ENCODE peak calls at places on chromosomes 13 and 19, in seven cellular contexts. One of them, this sample, is unnamed.

GRCh38 chr13:80251403-80251802 is 89.5 kb downstream of the SPRY2 start:
- DNase-seq in epithelial cell of esophagus: peak; percentile 38
- DNase-seq in NAMALWA: peak; percentile 21
- DNase-seq in stimulated activated CD8-positive, alpha-beta memory T cell treated with anti-CD3 and anti-CD28 coated beads, Interleukin-15, amount 100 ng/mL, for 24 hours: no peak
- DNase-seq in NCI-H82: peak; percentile 18
- DNase-seq in glutamatergic neuron: no peak
- DNase-seq in caudate nucleus: no peak
- DNase-seq in this sample: peak; percentile 59

GRCh38 chr19:35045667-35046300 is 4.3 kb downstream of the HPN start:
- DNase-seq in epithelial cell of esophagus: peak; percentile 39
- DNase-seq in NAMALWA: peak; percentile 85
- DNase-seq in stimulated activated CD8-positive, alpha-beta memory T cell treated with anti-CD3 and anti-CD28 coated beads, Interleukin-15, amount 100 ng/mL, for 24 hours: no peak
- DNase-seq in NCI-H82: peak; percentile 36
- DNase-seq in glutamatergic neuron: no peak
- DNase-seq in caudate nucleus: no peak
- DNase-seq in this sample: no peak

GRCh38 chr19:20661150-20661819 is at the start of gene ZNF626:
- DNase-seq in epithelial cell of esophagus: peak; percentile 98
- DNase-seq in NAMALWA: peak; percentile 99
- DNase-seq in stimulated activated CD8-positive, alpha-beta memory T cell treated with anti-CD3 and anti-CD28 coated beads, Interleukin-15, amount 100 ng/mL, for 24 hours: peak; percentile 57
- DNase-seq in NCI-H82: peak; percentile 99
- DNase-seq in glutamatergic neuron: peak; percentile 96
- DNase-seq in caudate nucleus: peak; percentile 96
- DNase-seq in this sample: peak; percentile 99

GRCh38 chr13:24043590-24044350 is 116.8 kb upstream of the SPATA13 start:
- DNase-seq in epithelial cell of esophagus: no peak
- DNase-seq in NAMALWA: no peak
- DNase-seq in stimulated activated CD8-positive, alpha-beta memory T cell treated with anti-CD3 and anti-CD28 coated beads, Interleukin-15, amount 100 ng/mL, for 24 hours: no peak
- DNase-seq in NCI-H82: no peak
- DNase-seq in glutamatergic neuron: no peak
- DNase-seq in caudate nucleus: no peak
- DNase-seq in this sample: no peak

GRCh38 chr13:21948781-21949474 is 278.1 kb downstream of the FGF9 start:
- DNase-seq in epithelial cell of esophagus: no peak
- DNase-seq in NAMALWA: no peak
- DNase-seq in stimulated activated CD8-positive, alpha-beta memory T cell treated with anti-CD3 and anti-CD28 coated beads, Interleukin-15, amount 100 ng/mL, for 24 hours: no peak
- DNase-seq in NCI-H82: no peak
- DNase-seq in glutamatergic neuron: no peak
- DNase-seq in caudate nucleus: no peak
- DNase-seq in this sample: no peak

GRCh38 chr19:10805075-10805757 is 30.8 kb downstream of the TMED1 start:
- DNase-seq in epithelial cell of esophagus: no peak
- DNase-seq in NAMALWA: no peak
- DNase-seq in stimulated activated CD8-positive, alpha-beta memory T cell treated with anti-CD3 and anti-CD28 coated beads, Interleukin-15, amount 100 ng/mL, for 24 hours: no peak
- DNase-seq in NCI-H82: no peak
- DNase-seq in glutamatergic neuron: no peak
- DNase-seq in caudate nucleus: no peak
- DNase-seq in this sample: no peak

GRCh38 chr19:46898731-46899130 is 37.9 kb downstream of the ARHGAP35 start:
- DNase-seq in epithelial cell of esophagus: peak; percentile 69
- DNase-seq in NAMALWA: no peak
- DNase-seq in stimulated activated CD8-positive, alpha-beta memory T cell treated with anti-CD3 and anti-CD28 coated beads, Interleukin-15, amount 100 ng/mL, for 24 hours: no peak
- DNase-seq in NCI-H82: no peak
- DNase-seq in glutamatergic neuron: no peak
- DNase-seq in caudate nucleus: no peak
- DNase-seq in this sample: no peak

GRCh38 chr19:41808663-41809566 is 12.5 kb downstream of the CEACAM3 start:
- DNase-seq in epithelial cell of esophagus: no peak
- DNase-seq in NAMALWA: no peak
- DNase-seq in stimulated activated CD8-positive, alpha-beta memory T cell treated with anti-CD3 and anti-CD28 coated beads, Interleukin-15, amount 100 ng/mL, for 24 hours: no peak
- DNase-seq in NCI-H82: no peak
- DNase-seq in glutamatergic neuron: no peak
- DNase-seq in caudate nucleus: no peak
- DNase-seq in this sample: no peak